ENCODE peak calls at places on chromosomes 7 and 10, in four cellular contexts. One of them, this sample, is unnamed.
A peak's percentile ranks its signal among the peaks of the same experiment; 100 is the strongest.

GRCh38 chr7:70578131-70578530 is 553.8 kb upstream of the GALNT17 start:
- DNase-seq in keratinocyte: no peak
- DNase-seq in K562: no peak
- DNase-seq in IMR-90: no peak
- DNase-seq in this sample: no peak

GRCh38 chr7:94289071-94289470 is 105.6 kb upstream of the COL1A2 start:
- DNase-seq in keratinocyte: no peak
- DNase-seq in K562: peak; percentile 60
- DNase-seq in IMR-90: peak; percentile 91
- DNase-seq in this sample: peak; percentile 87

GRCh38 chr10:5481121-5481520 is 18.2 kb downstream of the CALML5 start:
- DNase-seq in keratinocyte: no peak
- DNase-seq in K562: no peak
- DNase-seq in IMR-90: no peak
- DNase-seq in this sample: no peak

GRCh38 chr7:131521651-131522163 is 34.7 kb downstream of the PODXL start:
- DNase-seq in keratinocyte: no peak
- DNase-seq in K562: no peak
- DNase-seq in IMR-90: no peak
- DNase-seq in this sample: peak; percentile 78

GRCh38 chr7:33495207-33495606 is 365.8 kb downstream of the BBS9 start:
- DNase-seq in keratinocyte: no peak
- DNase-seq in K562: no peak
- DNase-seq in IMR-90: peak; percentile 46
- DNase-seq in this sample: no peak

GRCh38 chr10:10644317-10645111 is 373.2 kb upstream of the CELF2 start:
- DNase-seq in keratinocyte: peak; percentile 13
- DNase-seq in K562: no peak
- DNase-seq in IMR-90: peak; percentile 77
- DNase-seq in this sample: no peak

GRCh38 chr10:5666324-5667220 is at the start of gene ASB13:
- DNase-seq in keratinocyte: no peak
- DNase-seq in K562: peak; percentile 81
- DNase-seq in IMR-90: peak; percentile 20
- DNase-seq in this sample: peak; percentile 40

GRCh38 chr7:73623798-73624668 is at the start of gene MLXIPL:
- DNase-seq in keratinocyte: no peak
- DNase-seq in K562: peak; percentile 96
- DNase-seq in IMR-90: no peak
- DNase-seq in this sample: peak; percentile 51

GRCh38 chr10:133009218-133009954 is 67.0 kb upstream of the CFAP46 start:
- DNase-seq in keratinocyte: no peak
- DNase-seq in K562: peak; percentile 15
- DNase-seq in IMR-90: no peak
- DNase-seq in this sample: no peak

GRCh38 chr10:24843256-24843655 is 109.2 kb downstream of the PRTFDC1 start:
- DNase-seq in keratinocyte: no peak
- DNase-seq in K562: no peak
- DNase-seq in IMR-90: no peak
- DNase-seq in this sample: no peak

GRCh38 chr7:89966100-89966499 is 188.2 kb upstream of the STEAP1 start:
- DNase-seq in keratinocyte: no peak
- DNase-seq in K562: no peak
- DNase-seq in IMR-90: no peak
- DNase-seq in this sample: no peak

GRCh38 chr10:100744136-100744979 is 1.0 kb upstream of the PAX2 start:
- DNase-seq in keratinocyte: no peak
- DNase-seq in K562: no peak
- DNase-seq in IMR-90: no peak
- DNase-seq in this sample: no peak

GRCh38 chr10:19918800-19919199 is 102.6 kb downstream of the PLXDC2 start:
- DNase-seq in keratinocyte: no peak
- DNase-seq in K562: no peak
- DNase-seq in IMR-90: peak; percentile 62
- DNase-seq in this sample: no peak

GRCh38 chr7:139431459-139431858 is 52.0 kb downstream of the KLRG2 start:
- DNase-seq in keratinocyte: no peak
- DNase-seq in K562: no peak
- DNase-seq in IMR-90: peak; percentile 25
- DNase-seq in this sample: no peak

GRCh38 chr7:50528266-50529092 is 36.7 kb downstream of the DDC start:
- DNase-seq in keratinocyte: no peak
- DNase-seq in K562: no peak
- DNase-seq in IMR-90: no peak
- DNase-seq in this sample: no peak

GRCh38 chr7:74063646-74064045 is 20.0 kb upstream of the LIMK1 start:
- DNase-seq in keratinocyte: no peak
- DNase-seq in K562: no peak
- DNase-seq in IMR-90: no peak
- DNase-seq in this sample: no peak

DNA sequence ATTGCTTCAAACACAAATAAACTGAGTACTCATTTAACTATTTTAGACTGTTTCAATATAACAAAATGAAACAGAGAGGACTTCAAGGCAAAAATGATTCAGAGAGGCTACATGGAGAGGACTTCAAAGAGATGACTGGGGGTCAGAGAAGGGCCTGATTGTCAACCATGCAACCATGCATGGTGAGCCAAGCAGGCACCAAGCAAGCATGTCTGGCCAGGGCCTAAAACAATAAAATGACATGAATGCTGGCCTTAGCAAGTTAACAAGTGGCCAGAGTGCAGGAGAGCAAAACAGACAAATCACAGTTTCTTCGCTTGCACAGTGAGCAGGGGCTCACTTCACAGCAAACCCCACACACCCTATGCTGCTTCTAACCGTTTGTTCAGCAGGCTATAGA is 356.5 kb upstream of the MTPN start:
- DNase-seq in keratinocyte: no peak
- DNase-seq in K562: no peak
- DNase-seq in IMR-90: no peak
- DNase-seq in this sample: no peak
- H3K9me1 ChIP-seq in keratinocyte: no peaks in the 10 kb centered on the region
- H3K9me1 ChIP-seq in K562: no peaks in the 10 kb centered on the region
- H3K9me1 ChIP-seq in IMR-90: no peaks in the 10 kb centered on the region
- H3K9me1 ChIP-seq in this sample: no peaks in the 10 kb centered on the region

DNA sequence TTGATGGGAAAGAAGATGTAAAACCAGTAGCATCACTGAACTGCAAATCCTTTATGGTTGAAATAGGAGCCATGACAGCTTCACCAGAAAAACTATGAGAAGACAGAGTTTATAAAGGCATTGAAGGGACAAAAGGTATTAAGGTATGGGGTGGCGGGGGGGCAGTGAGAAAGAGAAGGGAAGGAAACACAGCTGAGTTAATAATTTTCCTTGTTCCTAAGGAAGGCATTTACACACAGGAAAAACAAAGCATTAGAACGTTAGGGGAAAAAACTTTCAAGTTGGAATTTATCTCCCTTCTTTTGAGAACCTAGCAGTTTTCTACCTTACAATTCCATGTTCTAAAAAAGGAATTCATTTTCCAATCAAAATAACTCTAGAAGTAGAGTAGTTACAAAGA is 4.4 kb downstream of the LARP4B start:
- DNase-seq in keratinocyte: no peak
- DNase-seq in K562: no peak
- DNase-seq in IMR-90: no peak
- DNase-seq in this sample: peak; percentile 37
- H3K9me1 ChIP-seq in keratinocyte: peaks cover 6% of the 10 kb centered on the region
- H3K9me1 ChIP-seq in K562: peaks cover 4% of the 10 kb centered on the region
- H3K9me1 ChIP-seq in IMR-90: peaks cover 17% of the 10 kb centered on the region
- H3K9me1 ChIP-seq in this sample: no peaks in the 10 kb centered on the region

DNA sequence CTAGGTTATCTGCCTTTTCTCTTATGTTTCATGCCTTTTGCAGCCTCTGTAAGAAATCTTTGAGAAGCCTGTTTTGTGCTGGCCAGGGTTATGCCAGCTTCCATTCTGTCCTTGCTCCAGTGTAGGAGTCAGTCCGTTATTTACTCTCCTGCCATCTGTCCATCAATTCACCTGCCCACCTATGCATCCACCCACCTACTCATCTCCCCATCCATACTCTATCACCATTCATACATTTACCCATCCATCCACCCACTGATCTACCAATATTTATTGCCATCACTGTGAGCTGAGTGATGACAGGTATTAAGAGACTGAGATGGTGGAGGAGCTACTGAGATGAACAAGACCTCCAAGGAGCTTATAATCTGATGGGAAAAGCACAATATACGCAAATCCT is 12.7 kb upstream of the PPIF start:
- DNase-seq in keratinocyte: no peak
- DNase-seq in K562: no peak
- DNase-seq in IMR-90: no peak
- DNase-seq in this sample: no peak
- H3K9me1 ChIP-seq in keratinocyte: no peaks in the 10 kb centered on the region
- H3K9me1 ChIP-seq in K562: no peaks in the 10 kb centered on the region
- H3K9me1 ChIP-seq in IMR-90: peaks cover 19% of the 10 kb centered on the region
- H3K9me1 ChIP-seq in this sample: no peaks in the 10 kb centered on the region

DNA sequence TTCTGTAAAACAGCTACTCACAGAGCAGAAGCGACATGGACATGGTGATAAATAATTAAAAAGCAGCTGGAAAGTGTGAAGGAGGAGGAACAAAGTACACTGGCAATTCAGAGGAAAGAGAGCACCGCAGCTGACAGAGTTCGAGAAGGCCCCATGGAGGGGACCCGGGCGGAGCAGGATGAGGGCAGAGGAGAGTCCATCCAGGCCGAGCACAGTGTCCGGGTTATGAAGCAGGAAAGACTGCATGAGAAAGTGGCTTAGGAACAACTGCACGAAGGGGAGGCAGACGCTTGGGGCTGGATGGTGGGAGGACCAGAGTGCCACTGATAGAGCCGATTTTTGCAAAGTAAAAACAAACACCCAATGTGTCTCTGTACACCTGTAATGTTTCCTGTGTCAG is 185.5 kb downstream of the ZMYND11 start:
- DNase-seq in keratinocyte: no peak
- DNase-seq in K562: no peak
- DNase-seq in IMR-90: no peak
- DNase-seq in this sample: no peak
- H3K9me1 ChIP-seq in keratinocyte: no peaks in the 10 kb centered on the region
- H3K9me1 ChIP-seq in K562: no peaks in the 10 kb centered on the region
- H3K9me1 ChIP-seq in IMR-90: peaks cover 27% of the 10 kb centered on the region
- H3K9me1 ChIP-seq in this sample: no peaks in the 10 kb centered on the region

GRCh38 chr10:113407218-113407617 is 145.6 kb upstream of the HABP2 start:
- DNase-seq in keratinocyte: no peak
- DNase-seq in K562: no peak
- DNase-seq in IMR-90: no peak
- DNase-seq in this sample: no peak
- H3K9me1 ChIP-seq in keratinocyte: no peaks in the 10 kb centered on the region
- H3K9me1 ChIP-seq in K562: no peaks in the 10 kb centered on the region
- H3K9me1 ChIP-seq in IMR-90: no peaks in the 10 kb centered on the region
- H3K9me1 ChIP-seq in this sample: no peaks in the 10 kb centered on the region

GRCh38 chr10:52443419-52444388 is 129.6 kb downstream of the DKK1 start:
- DNase-seq in keratinocyte: peak; percentile 79
- DNase-seq in K562: no peak
- DNase-seq in IMR-90: peak; percentile 87
- DNase-seq in this sample: peak; percentile 85
- H3K9me1 ChIP-seq in keratinocyte: no peaks in the 10 kb centered on the region
- H3K9me1 ChIP-seq in K562: no peaks in the 10 kb centered on the region
- H3K9me1 ChIP-seq in IMR-90: no peaks in the 10 kb centered on the region
- H3K9me1 ChIP-seq in this sample: no peaks in the 10 kb centered on the region

GRCh38 chr7:12565873-12566272 is 4.6 kb upstream of the SCIN start:
- DNase-seq in keratinocyte: no peak
- DNase-seq in K562: no peak
- DNase-seq in IMR-90: no peak
- DNase-seq in this sample: no peak
- H3K9me1 ChIP-seq in keratinocyte: no peaks in the 10 kb centered on the region
- H3K9me1 ChIP-seq in K562: no peaks in the 10 kb centered on the region
- H3K9me1 ChIP-seq in IMR-90: no peaks in the 10 kb centered on the region
- H3K9me1 ChIP-seq in this sample: no peaks in the 10 kb centered on the region

GRCh38 chr10:96529634-96530279 is 16.0 kb upstream of the TLL2 start:
- DNase-seq in keratinocyte: no peak
- DNase-seq in K562: no peak
- DNase-seq in IMR-90: no peak
- DNase-seq in this sample: no peak
- H3K9me1 ChIP-seq in keratinocyte: no peaks in the 10 kb centered on the region
- H3K9me1 ChIP-seq in K562: no peaks in the 10 kb centered on the region
- H3K9me1 ChIP-seq in IMR-90: peaks cover 2% of the 10 kb centered on the region
- H3K9me1 ChIP-seq in this sample: no peaks in the 10 kb centered on the region